ENCODE peak calls at places on chromosomes 12 and 14, in four cellular contexts. T is H9, S is IMR-90, A is H1. B is an unnamed sample.

GRCh38 chr12:131592972-131593371 is 117.9 kb upstream of the SFSWAP start:
- DNase-seq in T (no peak), A (no peak), S (no peak), B (no peak)

GRCh38 chr12:64452559-64453329 is 824 bp downstream of the TBK1 start:
- DNase-seq in S (peak), T (no peak), A (no peak), B (peak)

GRCh38 chr12:112486361-112486760 is 67.6 kb downstream of the PTPN11 start:
- DNase-seq in T (no peak), A (no peak), S (no peak), B (no peak)

GRCh38 chr14:73242274-73242960 is 5.1 kb downstream of the PAPLN start:
- DNase-seq in A (no peak), S (no peak), T (no peak), B (no peak)

GRCh38 chr14:53295985-53296582 is 143.0 kb upstream of the DDHD1 start:
- DNase-seq in T (no peak), A (no peak), S (peak), B (peak)

GRCh38 chr12:88266851-88267360 is 124.8 kb downstream of the TMTC3 start:
- DNase-seq in T (no peak), A (no peak), S (no peak), B (no peak)

GRCh38 chr14:74207943-74208342 is 31.3 kb upstream of the VSX2 start:
- DNase-seq in S (no peak), T (peak), A (no peak), B (peak)

GRCh38 chr12:105110851-105111250 is 3.3 kb downstream of the WASHC4 start:
- DNase-seq in T (no peak), S (no peak), A (no peak), B (no peak)

GRCh38 chr14:79111963-79112362 is 941.8 kb downstream of the NRXN3 start:
- DNase-seq in S (peak), T (no peak), A (no peak), B (no peak)

GRCh38 chr12:117662620-117663395 is 301.4 kb upstream of the NOS1 start:
- DNase-seq in A (no peak), S (no peak), T (no peak), B (no peak)

GRCh38 chr14:106024983-106025604 is 498.7 kb downstream of the TMEM121 start:
- DNase-seq in A (no peak), S (no peak), T (no peak), B (no peak)

GRCh38 chr12:57859121-57859520 is 12.6 kb upstream of the CTDSP2 start:
- DNase-seq in S (no peak), T (no peak), A (no peak), B (no peak)

GRCh38 chr12:122411537-122411936 is 10.9 kb downstream of the CLIP1 start:
- DNase-seq in T (no peak), S (no peak), A (no peak), B (no peak)

GRCh38 chr12:54028324-54029201 is at the start of gene HOXC6:
- DNase-seq in A (no peak), T (no peak), S (no peak), B (no peak)

GRCh38 chr14:69996197-69996596 is 117.0 kb downstream of the SMOC1 start:
- DNase-seq in S (peak), A (no peak), T (no peak), B (no peak)

GRCh38 chr12:8678661-8679111 is 16.1 kb upstream of the MFAP5 start:
- DNase-seq in A (no peak), S (no peak), T (no peak), B (peak)

GRCh38 chr14:99545574-99545973 is 58.4 kb downstream of the CCDC85C start:
- DNase-seq in T (no peak), A (no peak), S (no peak), B (no peak)

GRCh38 chr12:69900720-69901131 is 75.7 kb downstream of the MYRFL start:
- DNase-seq in A (no peak), T (peak), S (peak), B (peak)

GRCh38 chr14:22168092-22168955 is 420.7 kb downstream of the DAD1 start:
- DNase-seq in A (no peak), T (no peak), S (peak), B (peak)

GRCh38 chr14:99779751-99780150 is 13.5 kb upstream of the EML1 start:
- DNase-seq in S (peak), T (no peak), A (no peak), B (peak)

GRCh38 chr14:48788771-48789170 is 797.4 kb downstream of the RPS29 start:
- DNase-seq in A (no peak), T (no peak), S (no peak), B (no peak)

GRCh38 chr14:105431256-105431655 is 11.6 kb downstream of the MTA1 start:
- DNase-seq in S (no peak), A (no peak), T (no peak), B (no peak)

GRCh38 chr14:22380511-22381455 is 208.2 kb downstream of the DAD1 start:
- DNase-seq in A (no peak), T (no peak), S (peak), B (peak)

GRCh38 chr12:120421701-120422100 is 16.2 kb upstream of the COX6A1 start:
- DNase-seq in A (no peak), S (no peak), T (peak), B (peak)

GRCh38 chr12:88471641-88472040 is 108.6 kb downstream of the KITLG start:
- DNase-seq in S (peak), T (no peak), A (no peak), B (no peak)

GRCh38 chr14:90968025-90968424 is 92.4 kb downstream of the RPS6KA5 start:
- DNase-seq in S (no peak), T (no peak), A (no peak), B (peak)

GRCh38 chr12:111338096-111338495 is 30.8 kb downstream of the PHETA1 start:
- DNase-seq in A (no peak), S (no peak), T (no peak), B (no peak)

GRCh38 chr12:63212316-63212715 is 61.3 kb upstream of the AVPR1A start:
- DNase-seq in S (no peak), T (no peak), A (no peak), B (no peak)

GRCh38 chr14:68704736-68705720 is 87.8 kb downstream of the ZFP36L1 start:
- DNase-seq in A (no peak), T (no peak), S (peak), B (no peak)

GRCh38 chr14:45177081-45177480 is 41.4 kb downstream of the FANCM start:
- DNase-seq in A (no peak), S (peak), T (no peak), B (no peak)

GRCh38 chr12:132619301-132620112 is 931 bp downstream of the P2RX2 start:
- DNase-seq in A (no peak), T (no peak), S (no peak), B (no peak)
- H3K56ac ChIP-seq in A (no peak), T (no peak), S (no peak), B (no peak)

DNA sequence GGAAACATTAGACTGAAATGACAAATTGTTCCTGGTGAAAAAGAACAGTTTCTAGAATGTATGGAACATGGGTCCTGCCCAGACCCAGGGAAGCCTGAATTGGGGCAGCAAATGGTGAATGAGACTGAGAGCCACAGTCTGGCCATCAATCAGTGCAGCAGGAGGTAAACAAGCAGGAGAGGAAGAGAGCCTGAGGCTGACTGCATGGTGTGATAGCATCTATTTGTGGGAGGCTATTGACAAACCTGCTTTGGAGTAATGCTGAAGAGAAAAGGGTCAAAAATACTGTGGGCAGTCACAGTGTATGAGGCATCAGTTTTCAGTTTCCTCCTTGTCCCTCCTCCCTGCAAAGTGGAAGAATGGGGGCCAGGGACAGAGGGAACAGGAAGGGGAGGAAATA is 136.8 kb downstream of the ANKS1B start:
- DNase-seq in T (no peak), A (no peak), S (no peak), B (peak)
- H3K56ac ChIP-seq in T (no peak), A (no peak), S (no peak), B (no peak)

GRCh38 chr12:102396276-102396675 is 84.1 kb downstream of the IGF1 start:
- DNase-seq in S (no peak), T (no peak), A (no peak), B (no peak)
- H3K56ac ChIP-seq in S (no peak), T (no peak), A (no peak), B (no peak)

DNA sequence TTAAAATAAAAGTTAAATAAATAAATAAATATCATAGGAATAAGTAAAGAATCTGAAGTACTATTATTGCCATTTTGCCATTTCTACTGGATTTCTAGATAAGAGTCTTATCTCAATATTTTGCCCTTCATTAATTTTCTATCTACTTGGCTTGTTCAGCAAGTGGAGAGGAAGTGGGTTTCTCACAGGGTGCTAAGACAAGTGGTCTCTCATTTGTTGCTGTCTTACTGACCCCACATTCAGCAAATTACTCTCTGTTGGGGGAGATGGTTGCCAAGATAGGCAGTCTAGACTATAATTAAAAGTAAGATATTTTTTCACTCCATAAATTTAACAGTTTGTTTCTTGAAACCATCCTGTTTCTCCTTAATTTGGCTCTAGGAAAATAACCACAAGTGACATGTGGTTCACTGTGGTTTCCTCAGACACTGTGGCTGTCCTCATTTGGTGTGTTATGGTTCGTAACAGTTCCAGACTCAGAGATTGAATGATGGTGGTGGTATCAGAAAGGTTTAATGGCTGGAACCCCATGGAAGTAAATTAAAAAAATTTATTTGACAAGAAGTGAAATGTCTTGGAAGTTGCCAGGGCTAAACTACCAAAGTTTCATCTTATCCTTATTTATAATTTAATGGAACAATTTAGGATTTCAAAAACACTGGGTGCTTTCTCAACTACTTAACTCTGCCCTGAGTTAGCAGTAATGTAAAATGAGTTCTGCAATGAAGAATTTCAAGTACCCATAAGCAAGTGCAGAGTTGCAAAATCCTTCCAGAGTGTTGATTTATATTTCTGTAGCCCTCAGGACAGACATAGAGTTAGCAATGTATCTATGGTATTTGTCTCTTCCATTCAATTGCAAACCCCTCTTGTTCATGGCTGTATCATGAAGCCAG is 214.8 kb downstream of the MSRB3 start:
- DNase-seq in T (no peak), A (no peak), S (no peak), B (no peak)
- H3K56ac ChIP-seq in T (no peak), A (no peak), S (no peak), B (no peak)

DNA sequence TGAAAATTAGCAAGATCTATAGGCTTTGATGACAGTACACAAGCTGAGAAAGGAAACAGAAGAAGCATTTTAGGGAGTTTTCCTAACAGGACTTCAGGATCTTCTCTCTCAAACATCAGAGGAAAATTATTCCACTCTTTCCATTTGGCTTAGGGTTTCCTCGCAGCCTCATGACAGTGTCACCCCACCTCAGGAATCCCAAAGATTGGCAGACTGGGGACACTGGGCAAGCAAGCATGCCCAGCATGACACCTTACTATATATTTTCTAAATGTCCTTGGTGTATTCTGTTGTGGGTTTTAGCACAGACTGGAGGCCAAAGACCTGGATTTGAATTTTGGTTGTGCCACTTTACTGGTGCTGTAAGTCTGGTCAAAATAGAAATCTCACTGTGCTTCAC is 482.4 kb upstream of the SOX5 start:
- DNase-seq in T (no peak), S (no peak), A (no peak), B (no peak)
- H3K56ac ChIP-seq in T (no peak), S (no peak), A (no peak), B (no peak)

GRCh38 chr12:7131502-7131866 is 1.3 kb downstream of the CLSTN3 start:
- DNase-seq in S (no peak), A (no peak), T (peak), B (peak)
- H3K56ac ChIP-seq in S (no peak), A (no peak), T (no peak), B (peak)